ENCODE peak calls at places on chromosomes 4 and X, in ten cellular contexts. K is pancreas, I is ovary, G is tibial artery, C is IMR-90, J is upper lobe of right lung, E is left ventricle myocardium inferior, T is heart left ventricle, P is tibial nerve, N is Peyer's patch. S is an unnamed sample. For H3K4me1, the result is how much of the 10 kb centered on the place peaks cover.

GRCh38 chr4:74055096-74055495 is 16.6 kb upstream of the CXCL3 start:
- DNase-seq in I (no peak), N (no peak), K (no peak), C (no peak), P (no peak), J (no peak), T (no peak), G (no peak), E (no peak), S (no peak)

GRCh38 chrX:136768469-136769084 is 12.2 kb downstream of the ARHGEF6 start:
- DNase-seq in C (peak), E (peak), G (peak), I (peak), P (no peak), K (no peak), T (peak), J (no peak), N (peak), S (peak)

GRCh38 chr4:169167958-169168357 is 102.8 kb downstream of the SH3RF1 start:
- DNase-seq in E (no peak), I (no peak), T (no peak), C (no peak), N (no peak), K (no peak), G (no peak), P (no peak), J (no peak), S (no peak)

GRCh38 chrX:11728556-11728955 is 29.5 kb upstream of the MSL3 start:
- DNase-seq in T (no peak), N (no peak), C (no peak), I (no peak), P (no peak), J (no peak), E (no peak), K (no peak), G (no peak), S (no peak)

GRCh38 chr4:176270669-176271068 is 1.6 kb upstream of the ASB5 start:
- DNase-seq in T (no peak), E (no peak), I (no peak), N (no peak), P (no peak), K (no peak), C (peak), G (no peak), J (no peak), S (peak)

GRCh38 chr4:173264245-173264959 is 69.8 kb downstream of the HMGB2 start:
- DNase-seq in C (peak), P (no peak), T (peak), G (no peak), N (peak), E (peak), J (no peak), K (peak), I (peak), S (no peak)

GRCh38 chr4:111174331-111174730 is 551.5 kb upstream of the PITX2 start:
- DNase-seq in I (no peak), K (no peak), T (no peak), C (no peak), N (no peak), G (no peak), J (no peak), E (no peak), P (no peak), S (no peak)

GRCh38 chr4:76948441-76949292 is 885 bp upstream of the SEPTIN11 start:
- DNase-seq in J (peak), K (peak), N (peak), E (peak), I (peak), P (peak), G (peak), T (peak), C (peak), S (peak)

GRCh38 chrX:41333744-41333993 is 293 bp upstream of the DDX3X start:
- DNase-seq in E (no peak), G (peak), K (no peak), C (peak), T (no peak), N (no peak), J (no peak), I (peak), P (peak), S (no peak)

GRCh38 chr4:176354884-176355283 is 35.1 kb downstream of the SPCS3 start:
- DNase-seq in G (no peak), N (no peak), K (no peak), C (no peak), I (no peak), P (no peak), E (no peak), T (no peak), J (no peak), S (no peak)

GRCh38 chr4:38663021-38663800 is 788 bp upstream of the KLF3 start:
- DNase-seq in P (peak), I (peak), T (no peak), N (no peak), E (no peak), K (peak), G (peak), J (no peak), C (no peak), S (no peak)

GRCh38 chr4:80492761-80493160 is 157.2 kb downstream of the CFAP299 start:
- DNase-seq in P (no peak), E (no peak), K (no peak), T (no peak), C (no peak), N (peak), J (no peak), G (no peak), I (no peak), S (no peak)

GRCh38 chr4:75564023-75564422 is 8.2 kb downstream of the ODAPH start:
- DNase-seq in T (no peak), K (no peak), I (no peak), N (no peak), C (no peak), E (no peak), G (no peak), J (no peak), P (no peak), S (no peak)

GRCh38 chr4:169249214-169249973 is 21.4 kb downstream of the SH3RF1 start:
- DNase-seq in G (no peak), I (no peak), K (no peak), P (no peak), E (no peak), N (no peak), J (no peak), C (peak), T (no peak), S (no peak)

GRCh38 chrX:43068639-43069038 is 290.7 kb upstream of the PPP1R2C start:
- DNase-seq in I (no peak), P (no peak), G (no peak), C (no peak), E (no peak), T (no peak), K (no peak), J (no peak), N (no peak), S (no peak)

GRCh38 chrX:118630843-118631242 is 96.6 kb upstream of the IL13RA1 start:
- DNase-seq in G (no peak), E (no peak), N (no peak), K (no peak), P (no peak), I (no peak), T (no peak), C (no peak), J (no peak), S (no peak)

GRCh38 chr4:133683967-133684366 is 517.6 kb downstream of the PABPC4L start:
- DNase-seq in P (no peak), I (no peak), C (no peak), J (no peak), N (no peak), K (no peak), G (no peak), T (peak), E (no peak), S (no peak)

GRCh38 chr4:23930750-23931488 is 41.1 kb upstream of the PPARGC1A start:
- DNase-seq in J (peak), T (peak), K (peak), C (no peak), G (peak), N (peak), I (peak), E (peak), P (peak), S (peak)

GRCh38 chrX:117996918-117997480 is 119.6 kb downstream of the KLHL13 start:
- DNase-seq in C (peak), E (no peak), T (no peak), P (no peak), G (no peak), J (no peak), N (no peak), K (no peak), I (no peak), S (no peak)

GRCh38 chr4:17736484-17736883 is 44.9 kb downstream of the FAM184B start:
- DNase-seq in P (no peak), K (no peak), J (no peak), C (no peak), E (no peak), G (no peak), I (no peak), N (no peak), T (no peak), S (no peak)

GRCh38 chrX:115400960-115401359 is 111.4 kb downstream of the LUZP4 start:
- DNase-seq in T (no peak), K (no peak), P (no peak), J (no peak), I (no peak), G (no peak), N (no peak), C (no peak), E (no peak), S (no peak)

GRCh38 chr4:76764251-76764650 is 133.7 kb downstream of the SOWAHB start:
- DNase-seq in N (no peak), G (no peak), E (no peak), K (no peak), I (no peak), P (no peak), T (no peak), C (peak), J (no peak), S (no peak)

GRCh38 chr4:80202784-80203553 is 5.7 kb downstream of the PRDM8 start:
- DNase-seq in P (no peak), I (peak), E (no peak), T (no peak), G (peak), K (peak), N (peak), J (peak), C (peak), S (no peak)

GRCh38 chr4:122874194-122874593 is 47.6 kb downstream of the FGF2 start:
- DNase-seq in K (no peak), G (no peak), P (no peak), J (no peak), C (peak), T (no peak), E (no peak), N (no peak), I (no peak), S (no peak)

GRCh38 chr4:76830612-76831474 is 67.1 kb downstream of the SOWAHB start:
- DNase-seq in J (no peak), N (peak), C (peak), T (peak), E (no peak), G (peak), P (no peak), I (peak), K (peak), S (no peak)

GRCh38 chrX:72128881-72129280 is 2.8 kb downstream of the RTL5 start:
- DNase-seq in N (no peak), P (no peak), I (no peak), G (no peak), J (no peak), K (peak), T (no peak), C (no peak), E (no peak), S (no peak)

GRCh38 chr4:33446953-33447352 is 2726.8 kb downstream of the PCDH7 start:
- DNase-seq in C (no peak), E (no peak), I (no peak), G (no peak), N (no peak), P (no peak), J (no peak), K (no peak), T (no peak), S (no peak)

GRCh38 chrX:6002056-6002455 is 226.6 kb downstream of the NLGN4X start:
- DNase-seq in N (no peak), P (no peak), C (no peak), G (no peak), E (no peak), K (no peak), J (no peak), I (peak), T (no peak), S (no peak)

GRCh38 chr4:4182835-4183568 is 43.7 kb downstream of the OTOP1 start:
- DNase-seq in N (no peak), E (no peak), P (no peak), T (no peak), J (no peak), K (peak), C (no peak), I (no peak), G (no peak), S (no peak)

GRCh38 chr4:62512271-62512670 is 1312.1 kb downstream of the ADGRL3 start:
- DNase-seq in G (no peak), K (no peak), E (no peak), N (no peak), C (no peak), J (no peak), T (no peak), P (no peak), I (no peak), S (no peak)

GRCh38 chr4:122329876-122330595 is 48.8 kb upstream of the ADAD1 start:
- DNase-seq in N (no peak), G (no peak), J (no peak), C (peak), E (no peak), I (no peak), P (no peak), T (no peak), K (no peak), S (no peak)

GRCh38 chr4:96352051-96352517 is 512.2 kb downstream of the PDHA2 start:
- DNase-seq in C (no peak), T (no peak), J (no peak), I (no peak), K (no peak), E (no peak), G (no peak), N (peak), P (no peak), S (no peak)

GRCh38 chr4:111046811-111047210 is 423.9 kb upstream of the PITX2 start:
- DNase-seq in G (no peak), C (no peak), N (no peak), T (no peak), E (no peak), I (no peak), J (no peak), K (no peak), P (no peak), S (no peak)

GRCh38 chr4:2723751-2724150 is 32.4 kb downstream of the TNIP2 start:
- DNase-seq in K (no peak), E (no peak), N (no peak), J (no peak), T (no peak), G (no peak), I (no peak), P (no peak), C (no peak), S (no peak)

GRCh38 chr4:32140636-32141035 is 1420.5 kb downstream of the PCDH7 start:
- DNase-seq in E (no peak), C (peak), K (no peak), I (no peak), P (no peak), G (no peak), T (no peak), N (no peak), J (no peak), S (no peak)

GRCh38 chr4:32148120-32148666 is 1428.0 kb downstream of the PCDH7 start:
- DNase-seq in E (no peak), J (no peak), K (no peak), P (no peak), T (no peak), N (no peak), G (no peak), I (no peak), C (no peak), S (no peak)

GRCh38 chr4:32142075-32142474 is 1421.9 kb downstream of the PCDH7 start:
- DNase-seq in G (no peak), K (no peak), I (no peak), J (no peak), C (no peak), P (no peak), T (no peak), E (no peak), N (no peak), S (no peak)

GRCh38 chr4:32147446-32148064 is 1427.4 kb downstream of the PCDH7 start:
- DNase-seq in E (no peak), T (no peak), G (no peak), J (no peak), P (no peak), C (no peak), I (no peak), K (no peak), N (no peak), S (no peak)

GRCh38 chr4:32145987-32146386 is 1425.8 kb downstream of the PCDH7 start:
- DNase-seq in N (no peak), J (no peak), G (no peak), I (no peak), T (no peak), K (no peak), E (no peak), C (no peak), P (no peak), S (no peak)
- TF ChIP-seq CTCF in N (no peak), J (no peak), G (no peak), I (no peak), T (no peak), K (no peak), E (no peak), C (no peak), P (no peak), S (no peak)

GRCh38 chr4:137530176-137530575 is 2.1 kb downstream of the PCDH18 start:
- DNase-seq in E (no peak), P (no peak), I (no peak), G (no peak), K (no peak), T (no peak), C (peak), N (no peak), J (no peak), S (no peak)
- H3K4me1 ChIP-seq in E (under half), P (under half), I (under half), G (under half), K (under half), T (under half), C (under half), N (under half), J (under half), S (under half)

DNA sequence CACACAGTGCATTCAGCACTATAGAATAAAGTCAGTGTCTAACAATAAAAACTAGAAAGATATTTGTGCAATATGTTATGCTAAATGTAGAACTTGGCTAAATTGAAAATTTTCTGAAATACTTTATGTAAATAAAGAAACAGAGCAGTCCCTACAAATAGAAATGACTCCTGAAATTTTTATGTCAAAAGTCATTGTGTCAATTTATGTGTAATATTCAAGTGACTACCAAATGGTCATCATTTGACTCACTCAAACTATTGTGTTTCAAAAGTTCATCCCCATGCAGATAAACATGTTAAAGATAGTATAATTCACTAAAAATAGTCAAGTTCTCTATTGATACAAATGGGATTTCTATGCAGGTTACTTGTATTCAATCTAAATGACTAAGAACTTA is 17.9 kb downstream of the LRBA start:
- DNase-seq in C (no peak), J (no peak), K (no peak), E (no peak), P (no peak), T (no peak), N (no peak), I (no peak), G (no peak), S (no peak)
- TF ChIP-seq CTCF in C (no peak), J (no peak), K (no peak), E (no peak), P (no peak), T (no peak), N (no peak), I (no peak), G (no peak), S (no peak)

GRCh38 chr4:26613242-26613641 is 29.4 kb downstream of the TBC1D19 start:
- DNase-seq in J (no peak), P (no peak), G (no peak), K (no peak), C (peak), N (no peak), T (no peak), E (no peak), I (no peak), S (no peak)

GRCh38 chr4:26609398-26609797 is 25.5 kb downstream of the TBC1D19 start:
- DNase-seq in J (no peak), P (no peak), T (no peak), E (no peak), G (no peak), K (no peak), C (no peak), I (no peak), N (no peak), S (no peak)

GRCh38 chr4:26613735-26614134 is 29.9 kb downstream of the TBC1D19 start:
- DNase-seq in J (no peak), P (no peak), N (no peak), E (no peak), I (no peak), K (no peak), G (no peak), T (no peak), C (no peak), S (no peak)

GRCh38 chr4:26611879-26612278 is 28.0 kb downstream of the TBC1D19 start:
- DNase-seq in T (no peak), N (no peak), P (no peak), K (no peak), I (no peak), G (no peak), E (no peak), C (no peak), J (no peak), S (no peak)

GRCh38 chr4:26609868-26610267 is 26.0 kb downstream of the TBC1D19 start:
- DNase-seq in I (no peak), K (no peak), T (no peak), C (no peak), N (no peak), J (no peak), E (no peak), G (no peak), P (no peak), S (no peak)
- H3K4me1 ChIP-seq in I (under half), K (under half), T (under half), C (under half), N (under half), J (under half), E (under half), G (under half), P (under half), S (under half)

DNA sequence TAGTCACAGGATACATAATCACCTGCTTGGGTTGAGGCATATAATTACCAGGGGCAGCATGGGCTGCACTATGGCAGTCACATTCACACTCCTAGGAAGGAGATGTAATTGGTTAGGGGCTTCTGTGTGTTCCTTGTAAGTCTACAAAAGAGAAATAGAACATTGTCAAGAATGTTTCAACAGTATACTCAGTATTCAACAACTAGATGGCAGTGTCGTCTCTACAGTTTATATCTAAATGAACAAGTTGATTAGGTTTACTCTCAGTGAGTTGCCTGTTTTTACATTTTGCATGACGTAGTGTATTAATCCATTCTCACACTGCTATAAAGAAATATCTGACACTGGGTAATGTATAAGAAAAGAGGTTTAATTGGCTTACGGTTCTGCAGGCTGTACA is 50.5 kb upstream of the RAB33B start:
- DNase-seq in I (no peak), T (no peak), P (no peak), N (no peak), E (no peak), K (no peak), J (no peak), G (no peak), C (no peak), S (no peak)
- TF ChIP-seq CTCF in I (no peak), T (no peak), P (no peak), N (no peak), E (no peak), K (no peak), J (no peak), G (no peak), C (peak), S (no peak)